ENCODE peak calls at places on chromosomes 2 and 18, in four cellular contexts. W is ACHN; A is neural progenitor cell; R is stimulated activated CD4-positive, alpha-beta T cell treated with anti-CD3 and anti-CD28 coated beads, Interleukin-2, amount 100 ng/mL, for 4 hours. D is an unnamed sample.

GRCh38 chr2:107607054-107607453 is 219.6 kb upstream of the RGPD4 start:
- DNase-seq in W (no peak), A (no peak), R (no peak), D (no peak)

GRCh38 chr2:109081374-109081773 is 47.6 kb upstream of the SH3RF3 start:
- DNase-seq in W (no peak), A (no peak), R (no peak), D (no peak)

GRCh38 chr18:36382854-36383253 is 85.3 kb downstream of the FHOD3 start:
- DNase-seq in W (no peak), A (no peak), R (no peak), D (no peak)

GRCh38 chr18:76691800-76692199 is 130.6 kb upstream of the ZNF236 start:
- DNase-seq in W (no peak), A (no peak), R (no peak), D (no peak)

GRCh38 chr2:15122915-15123314 is 438.2 kb downstream of the NBAS start:
- DNase-seq in W (no peak), A (no peak), R (no peak), D (no peak)

GRCh38 chr2:26752636-26753035 is 11.4 kb upstream of the SLC35F6 start:
- DNase-seq in W (no peak), A (no peak), R (no peak), D (no peak)

GRCh38 chr2:15763822-15764682 is 172.4 kb downstream of the DDX1 start:
- DNase-seq in W (no peak), A (no peak), R (no peak), D (no peak)

GRCh38 chr18:48888681-48889080 is 62.1 kb downstream of the SMAD7 start:
- DNase-seq in W (no peak), A (no peak), R (no peak), D (no peak)

GRCh38 chr18:47931707-47932103 is 1.2 kb upstream of the SMAD2 start:
- DNase-seq in W (peak; percentile 31), A (peak; percentile 78), R (peak; percentile 9), D (no peak)

GRCh38 chr2:240269886-240270285 is 129.4 kb upstream of the OTOS start:
- DNase-seq in W (no peak), A (no peak), R (no peak), D (no peak)

GRCh38 chr18:68772268-68772667 is 25.6 kb upstream of the CCDC102B start:
- DNase-seq in W (no peak), A (no peak), R (no peak), D (no peak)

GRCh38 chr2:2644040-2644439 is 313.0 kb upstream of the MYT1L start:
- DNase-seq in W (no peak), A (no peak), R (no peak), D (no peak)

GRCh38 chr18:50715919-50716318 is 103.9 kb downstream of the MRO start:
- DNase-seq in W (no peak), A (no peak), R (no peak), D (no peak)

GRCh38 chr2:188577231-188577630 is 285.6 kb downstream of the GULP1 start:
- DNase-seq in W (no peak), A (no peak), R (no peak), D (no peak)

GRCh38 chr2:46488389-46488788 is 9.0 kb downstream of the TMEM247 start:
- DNase-seq in W (no peak), A (no peak), R (no peak), D (no peak)

GRCh38 chr2:202375006-202375610 is 1.0 kb upstream of the BMPR2 start:
- DNase-seq in W (peak; percentile 70), A (peak; percentile 70), R (peak; percentile 21), D (peak; percentile 49)

GRCh38 chr2:157722580-157723234 is 94.0 kb upstream of the ACVR1C start:
- DNase-seq in W (peak; percentile 40), A (peak; percentile 20), R (no peak), D (no peak)

GRCh38 chr2:216023055-216023648 is 9.8 kb upstream of the MREG start:
- DNase-seq in W (peak; percentile 61), A (peak; percentile 55), R (no peak), D (peak; percentile 65)